ENCODE peak calls at places on chromosomes 13 and 19, in five cellular contexts. One of them, this sample, is unnamed.

GRCh38 chr13:21501709-21502108 is 42.6 kb upstream of the ZDHHC20 start:
- DNase-seq in PC-3: no peak
- DNase-seq in psoas muscle: no peak
- DNase-seq in tibial artery: no peak
- DNase-seq in endodermal cell: peak; percentile 61
- DNase-seq in this sample: no peak

GRCh38 chr19:53333071-53333465 is 481 bp upstream of the ZNF845 start:
- DNase-seq in PC-3: no peak
- DNase-seq in tibial artery: peak; percentile 55
- DNase-seq in psoas muscle: peak; percentile 66
- DNase-seq in endodermal cell: peak; percentile 87
- DNase-seq in this sample: peak; percentile 66

GRCh38 chr13:56907766-56908165 is 233.0 kb upstream of the PRR20A start:
- DNase-seq in endodermal cell: no peak
- DNase-seq in psoas muscle: no peak
- DNase-seq in tibial artery: no peak
- DNase-seq in PC-3: no peak
- DNase-seq in this sample: no peak

GRCh38 chr13:97194473-97194872 is 27.7 kb upstream of the MBNL2 start:
- DNase-seq in tibial artery: no peak
- DNase-seq in PC-3: peak; percentile 71
- DNase-seq in endodermal cell: no peak
- DNase-seq in psoas muscle: no peak
- DNase-seq in this sample: no peak

GRCh38 chr13:28467886-28468519 is 26.9 kb downstream of the FLT1 start:
- DNase-seq in PC-3: no peak
- DNase-seq in endodermal cell: no peak
- DNase-seq in tibial artery: no peak
- DNase-seq in psoas muscle: no peak
- DNase-seq in this sample: no peak

GRCh38 chr19:46746281-46746965 is at the start of gene STRN4:
- DNase-seq in tibial artery: no peak
- DNase-seq in endodermal cell: peak; percentile 64
- DNase-seq in PC-3: peak; percentile 62
- DNase-seq in psoas muscle: peak; percentile 75
- DNase-seq in this sample: no peak

GRCh38 chr13:20738616-20739015 is 35.1 kb downstream of the IL17D start:
- DNase-seq in psoas muscle: no peak
- DNase-seq in PC-3: no peak
- DNase-seq in tibial artery: no peak
- DNase-seq in endodermal cell: no peak
- DNase-seq in this sample: no peak

GRCh38 chr19:13015361-13016231 is 20.3 kb downstream of the NFIX start:
- DNase-seq in tibial artery: no peak
- DNase-seq in psoas muscle: no peak
- DNase-seq in PC-3: peak; percentile 74
- DNase-seq in endodermal cell: peak; percentile 59
- DNase-seq in this sample: no peak

GRCh38 chr19:48975947-48976847 is 11.1 kb downstream of the FTL start:
- DNase-seq in endodermal cell: peak; percentile 82
- DNase-seq in psoas muscle: no peak
- DNase-seq in PC-3: no peak
- DNase-seq in tibial artery: no peak
- DNase-seq in this sample: no peak

GRCh38 chr19:6611441-6611852 is 20.5 kb upstream of the CD70 start:
- DNase-seq in psoas muscle: no peak
- DNase-seq in PC-3: peak; percentile 68
- DNase-seq in tibial artery: no peak
- DNase-seq in endodermal cell: no peak
- DNase-seq in this sample: no peak

GRCh38 chr19:8526345-8527062 is 12.5 kb upstream of the ZNF414 start:
- DNase-seq in psoas muscle: peak; percentile 91
- DNase-seq in tibial artery: peak; percentile 87
- DNase-seq in PC-3: peak; percentile 95
- DNase-seq in endodermal cell: peak; percentile 98
- DNase-seq in this sample: peak; percentile 89

GRCh38 chr19:610801-611505 is 21.3 kb downstream of the HCN2 start:
- DNase-seq in endodermal cell: no peak
- DNase-seq in psoas muscle: peak; percentile 79
- DNase-seq in tibial artery: no peak
- DNase-seq in PC-3: no peak
- DNase-seq in this sample: no peak

GRCh38 chr13:23509781-23510543 is 60.2 kb upstream of the TNFRSF19 start:
- DNase-seq in PC-3: peak; percentile 79
- DNase-seq in tibial artery: no peak
- DNase-seq in psoas muscle: no peak
- DNase-seq in endodermal cell: no peak
- DNase-seq in this sample: no peak

GRCh38 chr19:7908742-7909461 is 5.2 kb downstream of the MAP2K7 start:
- DNase-seq in tibial artery: no peak
- DNase-seq in endodermal cell: no peak
- DNase-seq in psoas muscle: no peak
- DNase-seq in PC-3: no peak
- DNase-seq in this sample: no peak

GRCh38 chr19:49450405-49450804 is 1.2 kb downstream of the PIH1D1 start:
- DNase-seq in psoas muscle: no peak
- DNase-seq in tibial artery: no peak
- DNase-seq in PC-3: no peak
- DNase-seq in endodermal cell: no peak
- DNase-seq in this sample: no peak

GRCh38 chr13:48738261-48738755 is 84.6 kb downstream of the CYSLTR2 start:
- DNase-seq in endodermal cell: no peak
- DNase-seq in PC-3: no peak
- DNase-seq in psoas muscle: no peak
- DNase-seq in tibial artery: no peak
- DNase-seq in this sample: no peak

GRCh38 chr19:10292206-10292788 is 2.5 kb downstream of the ICAM5 start:
- DNase-seq in tibial artery: peak; percentile 71
- DNase-seq in endodermal cell: peak; percentile 98
- DNase-seq in psoas muscle: peak; percentile 85
- DNase-seq in PC-3: peak; percentile 83
- DNase-seq in this sample: peak; percentile 94

GRCh38 chr13:51259359-51259645 is 37.1 kb downstream of the FAM124A start:
- DNase-seq in tibial artery: no peak
- DNase-seq in endodermal cell: no peak
- DNase-seq in PC-3: no peak
- DNase-seq in psoas muscle: no peak
- DNase-seq in this sample: no peak

GRCh38 chr13:51252954-51253531 is 30.8 kb downstream of the FAM124A start:
- DNase-seq in tibial artery: no peak
- DNase-seq in psoas muscle: no peak
- DNase-seq in PC-3: no peak
- DNase-seq in endodermal cell: no peak
- DNase-seq in this sample: no peak

GRCh38 chr13:51258612-51259358 is 36.6 kb downstream of the FAM124A start:
- DNase-seq in endodermal cell: peak; percentile 67
- DNase-seq in PC-3: no peak
- DNase-seq in tibial artery: no peak
- DNase-seq in psoas muscle: no peak
- DNase-seq in this sample: no peak

GRCh38 chr13:51257187-51257586 is 35.0 kb downstream of the FAM124A start:
- DNase-seq in psoas muscle: no peak
- DNase-seq in endodermal cell: peak; percentile 42
- DNase-seq in PC-3: no peak
- DNase-seq in tibial artery: no peak
- DNase-seq in this sample: no peak

GRCh38 chr13:51255556-51255955 is 33.4 kb downstream of the FAM124A start:
- DNase-seq in psoas muscle: no peak
- DNase-seq in endodermal cell: peak; percentile 66
- DNase-seq in tibial artery: no peak
- DNase-seq in PC-3: no peak
- DNase-seq in this sample: no peak
- H3K27ac ChIP-seq in psoas muscle: no peak overlapping the region
- H3K27ac ChIP-seq in endodermal cell: no peak overlapping the region
- H3K27ac ChIP-seq in tibial artery: no peak overlapping the region
- H3K27ac ChIP-seq in PC-3: no peak overlapping the region
- H3K27ac ChIP-seq in this sample: no peak overlapping the region

GRCh38 chr13:113610266-113610665 is 25.7 kb downstream of the TFDP1 start:
- DNase-seq in endodermal cell: no peak
- DNase-seq in psoas muscle: no peak
- DNase-seq in tibial artery: no peak
- DNase-seq in PC-3: no peak
- DNase-seq in this sample: no peak
- TF ChIP-seq CTCF in endodermal cell: no peak
- TF ChIP-seq CTCF in psoas muscle: no peak
- TF ChIP-seq CTCF in tibial artery: no peak
- TF ChIP-seq CTCF in PC-3: no peak
- TF ChIP-seq CTCF in this sample: no peak

DNA sequence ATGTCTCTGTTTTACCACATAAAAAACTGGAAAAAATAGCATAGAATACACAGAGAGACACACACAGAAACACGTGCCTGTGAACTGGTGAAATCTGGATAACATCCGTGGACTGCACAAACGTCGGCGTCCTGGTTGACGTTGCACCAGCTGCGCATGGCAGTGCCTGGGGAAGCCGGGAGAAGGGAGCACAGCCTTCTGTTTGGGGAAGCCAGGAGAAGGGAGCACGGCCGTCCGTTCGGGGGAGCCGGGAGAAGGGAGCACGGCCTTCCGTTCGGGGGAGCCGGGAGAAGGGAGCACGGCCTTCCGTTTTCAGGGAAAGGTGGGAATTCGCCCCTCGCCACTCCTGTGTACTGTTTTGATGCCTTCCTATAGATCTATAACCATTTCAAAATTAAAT is 63.8 kb upstream of the C13orf46 start:
- DNase-seq in tibial artery: no peak
- DNase-seq in endodermal cell: no peak
- DNase-seq in psoas muscle: no peak
- DNase-seq in PC-3: no peak
- DNase-seq in this sample: no peak
- H3K27ac ChIP-seq in tibial artery: no peak overlapping the region
- H3K27ac ChIP-seq in endodermal cell: no peak overlapping the region
- H3K27ac ChIP-seq in psoas muscle: no peak overlapping the region
- H3K27ac ChIP-seq in PC-3: no peak overlapping the region
- H3K27ac ChIP-seq in this sample: no peak overlapping the region

GRCh38 chr19:19644054-19644388 is 564 bp upstream of the GMIP start:
- DNase-seq in psoas muscle: no peak
- DNase-seq in PC-3: no peak
- DNase-seq in endodermal cell: no peak
- DNase-seq in tibial artery: no peak
- DNase-seq in this sample: no peak
- TF ChIP-seq CTCF in psoas muscle: no peak
- TF ChIP-seq CTCF in PC-3: peak; percentile 14
- TF ChIP-seq CTCF in endodermal cell: no peak
- TF ChIP-seq CTCF in tibial artery: no peak
- TF ChIP-seq CTCF in this sample: no peak

GRCh38 chr19:28400953-28401671 is 811.8 kb downstream of the UQCRFS1 start:
- DNase-seq in PC-3: no peak
- DNase-seq in psoas muscle: no peak
- DNase-seq in endodermal cell: peak; percentile 65
- DNase-seq in tibial artery: no peak
- DNase-seq in this sample: no peak
- H3K27ac ChIP-seq in PC-3: no peak overlapping the region
- H3K27ac ChIP-seq in psoas muscle: no peak overlapping the region
- H3K27ac ChIP-seq in endodermal cell: peak overlapping the region; percentile 46
- H3K27ac ChIP-seq in tibial artery: no peak overlapping the region
- H3K27ac ChIP-seq in this sample: no peak overlapping the region

DNA sequence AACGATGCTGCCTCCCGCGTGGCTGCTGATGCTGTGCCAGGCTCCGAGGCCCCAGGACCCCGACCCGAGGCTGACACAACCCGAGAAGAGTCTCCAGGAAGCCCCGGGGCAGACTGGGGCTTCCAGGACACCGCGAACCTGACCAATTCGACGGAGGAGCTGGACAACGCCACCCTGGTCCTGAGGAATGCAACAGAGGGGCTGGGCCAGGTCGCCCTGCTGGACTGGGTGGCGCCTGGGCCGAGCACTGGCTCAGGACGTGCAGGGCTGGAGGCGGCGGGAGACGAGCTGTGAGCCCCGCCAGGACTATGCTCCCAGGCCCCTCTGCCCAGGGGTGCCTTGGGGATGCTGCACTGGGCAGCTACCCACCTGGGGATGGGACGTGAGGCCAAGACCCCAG is 10.7 kb downstream of the SIRT6 start:
- DNase-seq in PC-3: no peak
- DNase-seq in psoas muscle: no peak
- DNase-seq in endodermal cell: peak; percentile 48
- DNase-seq in tibial artery: no peak
- DNase-seq in this sample: no peak
- TF ChIP-seq CTCF in PC-3: no peak
- TF ChIP-seq CTCF in psoas muscle: no peak
- TF ChIP-seq CTCF in endodermal cell: no peak
- TF ChIP-seq CTCF in tibial artery: no peak
- TF ChIP-seq CTCF in this sample: no peak

GRCh38 chr19:3575949-3576673 is 3.4 kb downstream of the HMG20B start:
- DNase-seq in PC-3: no peak
- DNase-seq in psoas muscle: no peak
- DNase-seq in tibial artery: no peak
- DNase-seq in endodermal cell: no peak
- DNase-seq in this sample: no peak
- H3K27ac ChIP-seq in PC-3: no peak overlapping the region
- H3K27ac ChIP-seq in psoas muscle: no peak overlapping the region
- H3K27ac ChIP-seq in tibial artery: no peak overlapping the region
- H3K27ac ChIP-seq in endodermal cell: no peak overlapping the region
- H3K27ac ChIP-seq in this sample: no peak overlapping the region

GRCh38 chr13:45879666-45880065 is 28.1 kb upstream of the SIAH3 start:
- DNase-seq in psoas muscle: peak; percentile 90
- DNase-seq in PC-3: peak; percentile 41
- DNase-seq in endodermal cell: peak; percentile 86
- DNase-seq in tibial artery: no peak
- DNase-seq in this sample: no peak
- TF ChIP-seq CTCF in psoas muscle: peak; percentile 54
- TF ChIP-seq CTCF in PC-3: peak; percentile 53
- TF ChIP-seq CTCF in endodermal cell: peak; percentile 83
- TF ChIP-seq CTCF in tibial artery: no peak
- TF ChIP-seq CTCF in this sample: no peak

GRCh38 chr13:100229603-100230002 is 140.7 kb downstream of the PCCA start:
- DNase-seq in tibial artery: no peak
- DNase-seq in endodermal cell: no peak
- DNase-seq in psoas muscle: no peak
- DNase-seq in PC-3: no peak
- DNase-seq in this sample: no peak
- H3K27ac ChIP-seq in tibial artery: no peak overlapping the region
- H3K27ac ChIP-seq in endodermal cell: no peak overlapping the region
- H3K27ac ChIP-seq in psoas muscle: no peak overlapping the region
- H3K27ac ChIP-seq in PC-3: no peak overlapping the region
- H3K27ac ChIP-seq in this sample: no peak overlapping the region